ENCODE peak calls at places on chromosomes 16 and 17, in seven cellular contexts. One of them, this sample, is unnamed.
A peak's percentile ranks its signal among the peaks of the same experiment; 100 is the strongest.

GRCh38 chr16:30349695-30350094 is 5.4 kb downstream of the CD2BP2 start:
- DNase-seq in cortex of kidney: no peak
- DNase-seq in retinal pigment epithelial cell: no peak
- DNase-seq in NCI-H510A treated with DMSO at 0.1 percent for 48 hours: no peak
- DNase-seq in NCI-H1417: no peak
- DNase-seq in midbrain: no peak
- DNase-seq in GM04504: no peak
- DNase-seq in this sample: no peak

GRCh38 chr16:82736161-82736697 is 109.5 kb downstream of the CDH13 start:
- DNase-seq in cortex of kidney: no peak
- DNase-seq in retinal pigment epithelial cell: no peak
- DNase-seq in NCI-H510A treated with DMSO at 0.1 percent for 48 hours: no peak
- DNase-seq in NCI-H1417: no peak
- DNase-seq in midbrain: no peak
- DNase-seq in GM04504: no peak
- DNase-seq in this sample: no peak

GRCh38 chr16:676565-677297 is 1.3 kb downstream of the RHBDL1 start:
- DNase-seq in cortex of kidney: no peak
- DNase-seq in retinal pigment epithelial cell: no peak
- DNase-seq in NCI-H510A treated with DMSO at 0.1 percent for 48 hours: peak; percentile 77
- DNase-seq in NCI-H1417: peak; percentile 89
- DNase-seq in midbrain: no peak
- DNase-seq in GM04504: no peak
- DNase-seq in this sample: peak; percentile 86

GRCh38 chr17:63945851-63946439 is 13.8 kb upstream of the CD79B start:
- DNase-seq in cortex of kidney: no peak
- DNase-seq in retinal pigment epithelial cell: no peak
- DNase-seq in NCI-H510A treated with DMSO at 0.1 percent for 48 hours: no peak
- DNase-seq in NCI-H1417: no peak
- DNase-seq in midbrain: no peak
- DNase-seq in GM04504: no peak
- DNase-seq in this sample: no peak

GRCh38 chr17:55238931-55239297 is 25.8 kb upstream of the HLF start:
- DNase-seq in cortex of kidney: no peak
- DNase-seq in retinal pigment epithelial cell: no peak
- DNase-seq in NCI-H510A treated with DMSO at 0.1 percent for 48 hours: no peak
- DNase-seq in NCI-H1417: peak; percentile 76
- DNase-seq in midbrain: no peak
- DNase-seq in GM04504: no peak
- DNase-seq in this sample: peak; percentile 62

GRCh38 chr16:86073763-86074493 is 175.0 kb downstream of the IRF8 start:
- DNase-seq in cortex of kidney: no peak
- DNase-seq in retinal pigment epithelial cell: no peak
- DNase-seq in NCI-H510A treated with DMSO at 0.1 percent for 48 hours: no peak
- DNase-seq in NCI-H1417: no peak
- DNase-seq in midbrain: no peak
- DNase-seq in GM04504: no peak
- DNase-seq in this sample: no peak

GRCh38 chr16:88790312-88791150 is 5.5 kb upstream of the PIEZO1 start:
- DNase-seq in cortex of kidney: no peak
- DNase-seq in retinal pigment epithelial cell: no peak
- DNase-seq in NCI-H510A treated with DMSO at 0.1 percent for 48 hours: no peak
- DNase-seq in NCI-H1417: peak; percentile 37
- DNase-seq in midbrain: peak; percentile 31
- DNase-seq in GM04504: no peak
- DNase-seq in this sample: no peak

GRCh38 chr17:17467720-17468119 is 9.1 kb upstream of the MED9 start:
- DNase-seq in cortex of kidney: no peak
- DNase-seq in retinal pigment epithelial cell: no peak
- DNase-seq in NCI-H510A treated with DMSO at 0.1 percent for 48 hours: peak; percentile 36
- DNase-seq in NCI-H1417: no peak
- DNase-seq in midbrain: no peak
- DNase-seq in GM04504: no peak
- DNase-seq in this sample: no peak

GRCh38 chr16:4714996-4715395 is 19.1 kb downstream of the ANKS3 start:
- DNase-seq in cortex of kidney: no peak
- DNase-seq in retinal pigment epithelial cell: no peak
- DNase-seq in NCI-H510A treated with DMSO at 0.1 percent for 48 hours: no peak
- DNase-seq in NCI-H1417: no peak
- DNase-seq in midbrain: no peak
- DNase-seq in GM04504: no peak
- DNase-seq in this sample: no peak